ENCODE peak calls at places on chromosome 4, in six cellular contexts. R, D, H, J, N and Z are unnamed samples.

GRCh38 chr4:98648602-98649001 is 9.8 kb downstream of the TSPAN5 start:
- DNase-seq in R (no peak), D (no peak), H (peak; percentile 65), J (no peak), N (no peak), Z (no peak)

GRCh38 chr4:2416564-2417195 is 1.8 kb downstream of the ZFYVE28 start:
- DNase-seq in R (no peak), D (no peak), H (no peak), J (no peak), N (peak; percentile 81), Z (no peak)

GRCh38 chr4:174210952-174211490 is 72.4 kb downstream of the FBXO8 start:
- DNase-seq in R (no peak), D (no peak), H (no peak), J (no peak), N (no peak), Z (no peak)

GRCh38 chr4:134906404-134907023 is 704.9 kb upstream of the PABPC4L start:
- DNase-seq in R (no peak), D (peak; percentile 18), H (peak; percentile 7), J (no peak), N (peak; percentile 34), Z (no peak)

GRCh38 chr4:71732706-71733105 is 51.2 kb downstream of the GC start:
- DNase-seq in R (peak; percentile 10), D (peak; percentile 7), H (peak; percentile 44), J (no peak), N (no peak), Z (no peak)

GRCh38 chr4:1608821-1609500 is 75.2 kb downstream of the FAM53A start:
- DNase-seq in R (no peak), D (no peak), H (no peak), J (no peak), N (no peak), Z (no peak)

GRCh38 chr4:55947912-55948725 is 626 bp upstream of the CEP135 start:
- DNase-seq in R (peak; percentile 91), D (peak; percentile 81), H (peak; percentile 96), J (no peak), N (no peak), Z (no peak)

GRCh38 chr4:154082760-154083530 is 294.1 kb upstream of the SFRP2 start:
- DNase-seq in R (no peak), D (no peak), H (peak; percentile 3), J (peak; percentile 35), N (peak; percentile 80), Z (peak; percentile 33)

GRCh38 chr4:86935499-86935832 is 655 bp downstream of the AFF1 start:
- DNase-seq in R (no peak), D (no peak), H (no peak), J (no peak), N (no peak), Z (no peak)

GRCh38 chr4:108303488-108304177 is 134.9 kb upstream of the LEF1 start:
- DNase-seq in R (no peak), D (peak; percentile 5), H (no peak), J (no peak), N (no peak), Z (no peak)

GRCh38 chr4:3372933-3373465 is 68.8 kb upstream of the HGFAC start:
- DNase-seq in R (no peak), D (no peak), H (no peak), J (no peak), N (no peak), Z (no peak)

GRCh38 chr4:38138363-38138762 is 178.2 kb downstream of the PTTG2 start:
- DNase-seq in R (no peak), D (no peak), H (no peak), J (no peak), N (no peak), Z (no peak)

GRCh38 chr4:138111462-138112000 is 130.6 kb downstream of the SLC7A11 start:
- DNase-seq in R (no peak), D (no peak), H (peak; percentile 46), J (no peak), N (peak; percentile 54), Z (no peak)

GRCh38 chr4:38728651-38729141 is 54.1 kb downstream of the TLR10 start:
- DNase-seq in R (no peak), D (peak; percentile 87), H (no peak), J (peak; percentile 25), N (peak; percentile 54), Z (no peak)

GRCh38 chr4:137960371-137961050 is 281.6 kb downstream of the SLC7A11 start:
- DNase-seq in R (peak; percentile 64), D (no peak), H (peak; percentile 71), J (no peak), N (no peak), Z (no peak)

GRCh38 chr4:21470531-21470930 is 478.0 kb downstream of the KCNIP4 start:
- DNase-seq in R (peak; percentile 59), D (peak; percentile 11), H (peak; percentile 39), J (no peak), N (no peak), Z (no peak)

GRCh38 chr4:7049739-7050138 is 6.6 kb downstream of the TADA2B start:
- DNase-seq in R (no peak), D (no peak), H (no peak), J (no peak), N (no peak), Z (no peak)

GRCh38 chr4:78622253-78622979 is 70.8 kb downstream of the ANXA3 start:
- DNase-seq in R (peak; percentile 42), D (peak; percentile 20), H (peak; percentile 77), J (no peak), N (no peak), Z (no peak)

GRCh38 chr4:20431422-20432014 is 179.8 kb downstream of the SLIT2 start:
- DNase-seq in R (no peak), D (no peak), H (peak; percentile 70), J (no peak), N (no peak), Z (no peak)

GRCh38 chr4:13535708-13536361 is 8.5 kb downstream of the NKX3-2 start:
- DNase-seq in R (no peak), D (no peak), H (no peak), J (no peak), N (no peak), Z (no peak)

GRCh38 chr4:182286936-182287335 is 43.7 kb downstream of the TENM3 start:
- DNase-seq in R (no peak), D (no peak), H (no peak), J (no peak), N (no peak), Z (no peak)

GRCh38 chr4:127772769-127773671 is 9.1 kb upstream of the HSPA4L start:
- DNase-seq in R (no peak), D (no peak), H (no peak), J (no peak), N (no peak), Z (no peak)

GRCh38 chr4:122584517-122584916 is 36.3 kb downstream of the IL21 start:
- DNase-seq in R (peak; percentile 43), D (no peak), H (peak; percentile 80), J (no peak), N (no peak), Z (no peak)

GRCh38 chr4:185276036-185276435 is 66.6 kb downstream of the SNX25 start:
- DNase-seq in R (no peak), D (peak; percentile 15), H (peak; percentile 25), J (no peak), N (no peak), Z (no peak)

GRCh38 chr4:168257663-168258235 is 60.8 kb downstream of the DDX60 start:
- DNase-seq in R (no peak), D (no peak), H (peak; percentile 25), J (no peak), N (no peak), Z (no peak)

GRCh38 chr4:33649015-33649414 is 2595.3 kb downstream of the ARAP2 start:
- DNase-seq in R (peak; percentile 25), D (no peak), H (peak; percentile 71), J (no peak), N (no peak), Z (peak; percentile 3)

GRCh38 chr4:76441881-76442280 is 6.9 kb downstream of the SHROOM3 start:
- DNase-seq in R (no peak), D (no peak), H (no peak), J (no peak), N (no peak), Z (no peak)

GRCh38 chr4:56505269-56506109 is at the start of gene ARL9:
- DNase-seq in R (no peak), D (peak; percentile 9), H (peak; percentile 68), J (peak; percentile 43), N (peak; percentile 80), Z (peak; percentile 28)

GRCh38 chr4:98447648-98448047 is 186.5 kb downstream of the RAP1GDS1 start:
- DNase-seq in R (no peak), D (no peak), H (no peak), J (peak; percentile 25), N (no peak), Z (no peak)